ENCODE peak calls at places on chromosomes 4 and X, in seven cellular contexts. Q is iPS DF 6.9, D is activated gamma-delta T cell treated with Interleukin-2 at 50 U/mL for 16 hours, L is HuH-7, X is iris pigment epithelial cell, H is dermis blood vessel endothelial cell, U is neural crest cell. V is an unnamed sample.

GRCh38 chrX:46268429-46268828 is 276.8 kb downstream of the ZNF674 start:
- DNase-seq in Q (no peak), D (no peak), L (no peak), X (peak; percentile 52), H (peak; percentile 16), U (no peak), V (peak; percentile 61)

GRCh38 chr4:170978990-170979389 is 834.2 kb upstream of the GALNTL6 start:
- DNase-seq in Q (no peak), D (no peak), L (peak; percentile 39), X (no peak), H (no peak), U (no peak), V (no peak)

GRCh38 chrX:79080131-79080530 is 64.4 kb upstream of the GPR174 start:
- DNase-seq in Q (no peak), D (no peak), L (no peak), X (peak; percentile 32), H (no peak), U (no peak), V (no peak)

GRCh38 chr4:161926033-161926828 is 237.6 kb downstream of the FSTL5 start:
- DNase-seq in Q (no peak), D (no peak), L (no peak), X (peak; percentile 46), H (no peak), U (no peak), V (no peak)

GRCh38 chrX:36908801-36909403 is 99.3 kb upstream of the FAM47C start:
- DNase-seq in Q (no peak), D (no peak), L (peak; percentile 1), X (peak; percentile 40), H (peak; percentile 45), U (no peak), V (peak; percentile 47)

GRCh38 chrX:48676893-48677270 is 6.7 kb upstream of the WAS start:
- DNase-seq in Q (no peak), D (no peak), L (peak; percentile 32), X (no peak), H (no peak), U (no peak), V (no peak)

GRCh38 chr4:169201144-169202124 is 69.3 kb downstream of the SH3RF1 start:
- DNase-seq in Q (no peak), D (no peak), L (no peak), X (peak; percentile 22), H (peak; percentile 68), U (no peak), V (no peak)

GRCh38 chr4:52098618-52099017 is 47.5 kb downstream of the SPATA18 start:
- DNase-seq in Q (no peak), D (no peak), L (no peak), X (no peak), H (no peak), U (no peak), V (no peak)

GRCh38 chrX:38313190-38313589 is 14.1 kb downstream of the RPGR start:
- DNase-seq in Q (no peak), D (no peak), L (no peak), X (peak; percentile 54), H (no peak), U (no peak), V (peak; percentile 62)

GRCh38 chr4:158253350-158253980 is 43.2 kb downstream of the TMEM144 start:
- DNase-seq in Q (no peak), D (peak; percentile 15), L (peak; percentile 32), X (peak; percentile 63), H (peak; percentile 75), U (peak; percentile 66), V (peak; percentile 65)

GRCh38 chr4:128516568-128516967 is 229.0 kb upstream of the PGRMC2 start:
- DNase-seq in Q (no peak), D (no peak), L (no peak), X (peak; percentile 16), H (no peak), U (no peak), V (no peak)

GRCh38 chr4:1194028-1194900 is 21.9 kb upstream of the SPON2 start:
- DNase-seq in Q (no peak), D (no peak), L (no peak), X (peak; percentile 59), H (peak; percentile 41), U (no peak), V (no peak)

GRCh38 chr4:6727081-6727942 is 11.3 kb downstream of the BLOC1S4 start:
- DNase-seq in Q (no peak), D (no peak), L (no peak), X (peak; percentile 30), H (no peak), U (peak; percentile 72), V (no peak)

GRCh38 chr4:89258506-89258905 is 49.1 kb downstream of the GPRIN3 start:
- DNase-seq in Q (no peak), D (no peak), L (no peak), X (no peak), H (no peak), U (no peak), V (no peak)

GRCh38 chrX:9222299-9222698 is 188.4 kb upstream of the FAM9B start:
- DNase-seq in Q (no peak), D (no peak), L (no peak), X (no peak), H (no peak), U (no peak), V (no peak)

GRCh38 chr4:105765690-105766407 is 57.3 kb downstream of the GSTCD start:
- DNase-seq in Q (no peak), D (no peak), L (peak; percentile 2), X (peak; percentile 92), H (peak; percentile 83), U (no peak), V (peak; percentile 92)

V was measured in ELR.